ENCODE peak calls at places on chromosome 22, in eight cellular contexts. U is thyroid gland, L is tibial nerve, I is adrenal gland, Y is spleen, O is IMR-90, F is testis, T is K562. Q is an unnamed sample.

GRCh38 chr22:31089101-31090100 is 8.3 kb downstream of the SMTN start:
- DNase-seq in U (peak; percentile 61), L (no peak), I (peak; percentile 51), Y (peak; percentile 87), O (no peak), F (peak; percentile 54), T (peak; percentile 59), Q (peak; percentile 70)

GRCh38 chr22:41197808-41198585 is 7.1 kb upstream of the L3MBTL2 start:
- DNase-seq in U (peak; percentile 44), L (no peak), I (no peak), Y (no peak), O (no peak), F (peak; percentile 41), T (peak; percentile 48), Q (peak; percentile 59)

GRCh38 chr22:17873804-17874203 is 99.5 kb upstream of the BID start:
- DNase-seq in U (no peak), L (no peak), I (no peak), Y (no peak), O (no peak), F (no peak), T (no peak), Q (no peak)

GRCh38 chr22:32067613-32068012 is 24.6 kb downstream of the SLC5A1 start:
- DNase-seq in U (no peak), L (no peak), I (no peak), Y (no peak), O (no peak), F (no peak), T (no peak), Q (no peak)

GRCh38 chr22:31120642-31121041 is 2.1 kb upstream of the INPP5J start:
- DNase-seq in U (no peak), L (no peak), I (no peak), Y (peak; percentile 17), O (no peak), F (no peak), T (no peak), Q (no peak)

GRCh38 chr22:28333106-28333505 is 346.5 kb downstream of the TTC28 start:
- DNase-seq in U (no peak), L (no peak), I (no peak), Y (no peak), O (no peak), F (no peak), T (no peak), Q (no peak)

GRCh38 chr22:28051091-28051786 is 132.2 kb upstream of the PITPNB start:
- DNase-seq in U (no peak), L (no peak), I (no peak), Y (no peak), O (no peak), F (no peak), T (no peak), Q (no peak)

GRCh38 chr22:26707090-26707489 is 49.7 kb downstream of the MIAT start:
- DNase-seq in U (no peak), L (no peak), I (no peak), Y (no peak), O (no peak), F (no peak), T (no peak), Q (no peak)

GRCh38 chr22:41177626-41178424 is 27.3 kb upstream of the L3MBTL2 start:
- DNase-seq in U (peak; percentile 23), L (no peak), I (no peak), Y (no peak), O (no peak), F (no peak), T (no peak), Q (no peak)

GRCh38 chr22:30007361-30007760 is 72.9 kb upstream of the HORMAD2 start:
- DNase-seq in U (no peak), L (no peak), I (no peak), Y (no peak), O (no peak), F (no peak), T (no peak), Q (no peak)
- TF ChIP-seq POLR2A in U (no peak), L (no peak), I (no peak), Y (no peak), O (no peak), F (no peak), T (no peak), Q (no peak)

DNA sequence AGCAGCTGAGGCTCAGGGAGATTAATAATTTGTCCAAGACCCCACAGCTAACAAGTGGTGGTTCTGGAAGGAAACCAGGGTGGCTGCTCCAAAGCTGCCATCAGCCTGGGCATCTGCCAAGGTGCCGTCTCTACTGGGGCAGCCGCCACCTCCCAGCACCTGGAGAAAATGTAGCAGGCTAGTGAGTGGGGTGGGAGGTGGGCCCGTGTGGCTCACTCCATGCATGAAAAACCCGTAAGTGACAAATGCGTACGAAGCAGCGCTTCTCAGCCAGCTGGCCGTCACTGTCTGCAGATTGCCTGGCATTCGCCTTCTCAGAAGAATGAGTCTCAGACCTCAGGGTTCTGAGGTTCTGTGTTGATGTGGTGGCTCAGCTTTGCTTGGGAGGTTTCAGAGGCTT is 976.8 kb downstream of the TBC1D22A start:
- DNase-seq in U (no peak), L (no peak), I (no peak), Y (no peak), O (no peak), F (no peak), T (no peak), Q (no peak)
- TF ChIP-seq POLR2A in U (no peak), L (no peak), I (no peak), Y (no peak), O (no peak), F (no peak), T (no peak), Q (no peak)

DNA sequence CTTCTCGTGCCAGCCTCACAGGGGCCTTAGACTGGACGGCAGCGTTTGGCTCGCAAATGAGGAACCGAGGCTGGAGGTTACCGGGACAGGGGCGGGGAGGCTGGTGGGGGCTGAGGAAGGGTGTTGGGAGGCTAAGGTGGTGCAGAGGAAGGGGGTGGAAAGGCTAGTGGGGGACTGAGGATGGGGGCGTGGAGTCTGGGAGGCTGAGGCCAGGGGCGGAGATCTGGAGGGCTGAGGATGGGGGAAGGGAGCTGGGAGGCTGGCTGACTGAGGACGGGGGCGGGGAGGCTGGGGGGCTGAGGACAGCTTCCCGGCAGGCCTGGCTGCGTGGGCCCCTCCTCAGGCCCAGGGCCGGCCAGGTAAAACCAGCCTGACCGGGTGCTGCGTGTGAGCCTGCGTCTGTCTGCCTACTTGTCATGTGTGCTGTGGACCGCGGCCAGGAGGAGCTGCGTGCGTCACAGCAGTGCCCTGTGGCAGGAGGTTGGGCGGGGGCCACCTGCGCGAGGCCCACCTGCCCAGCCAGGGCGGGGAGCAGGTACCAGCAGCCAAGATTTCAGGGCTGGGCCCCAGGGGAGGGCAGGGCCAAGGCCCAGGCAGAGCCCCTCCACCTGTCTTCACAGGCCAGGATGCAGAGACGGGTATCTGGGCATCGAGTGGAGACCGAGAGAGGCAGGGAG is 9.4 kb upstream of the PIM3 start:
- DNase-seq in U (peak; percentile 100), L (no peak), I (no peak), Y (no peak), O (peak; percentile 64), F (no peak), T (no peak), Q (no peak)
- TF ChIP-seq POLR2A in U (no peak), L (no peak), I (no peak), Y (no peak), O (no peak), F (no peak), T (no peak), Q (no peak)

GRCh38 chr22:36284171-36284571 is 31.2 kb downstream of the APOL1 start:
- DNase-seq in U (no peak), L (no peak), I (no peak), Y (peak; percentile 77), O (no peak), F (no peak), T (no peak), Q (no peak)

GRCh38 chr22:36280379-36280778 is 27.4 kb downstream of the APOL1 start:
- DNase-seq in U (no peak), L (no peak), I (no peak), Y (no peak), O (peak; percentile 26), F (no peak), T (no peak), Q (no peak)

GRCh38 chr22:36285017-36285416 is 32.1 kb downstream of the APOL1 start:
- DNase-seq in U (no peak), L (no peak), I (no peak), Y (peak; percentile 63), O (no peak), F (peak; percentile 75), T (no peak), Q (no peak)

GRCh38 chr22:36281726-36282077 is 28.8 kb downstream of the APOL1 start:
- DNase-seq in U (no peak), L (no peak), I (no peak), Y (no peak), O (no peak), F (no peak), T (no peak), Q (no peak)

GRCh38 chr22:36282078-36282831 is 29.3 kb downstream of the APOL1 start:
- DNase-seq in U (no peak), L (no peak), I (no peak), Y (peak; percentile 72), O (no peak), F (peak; percentile 40), T (no peak), Q (no peak)
- TF ChIP-seq POLR2A in U (no peak), L (peak; percentile 4), I (no peak), Y (no peak), O (no peak), F (no peak), T (no peak), Q (no peak)

DNA sequence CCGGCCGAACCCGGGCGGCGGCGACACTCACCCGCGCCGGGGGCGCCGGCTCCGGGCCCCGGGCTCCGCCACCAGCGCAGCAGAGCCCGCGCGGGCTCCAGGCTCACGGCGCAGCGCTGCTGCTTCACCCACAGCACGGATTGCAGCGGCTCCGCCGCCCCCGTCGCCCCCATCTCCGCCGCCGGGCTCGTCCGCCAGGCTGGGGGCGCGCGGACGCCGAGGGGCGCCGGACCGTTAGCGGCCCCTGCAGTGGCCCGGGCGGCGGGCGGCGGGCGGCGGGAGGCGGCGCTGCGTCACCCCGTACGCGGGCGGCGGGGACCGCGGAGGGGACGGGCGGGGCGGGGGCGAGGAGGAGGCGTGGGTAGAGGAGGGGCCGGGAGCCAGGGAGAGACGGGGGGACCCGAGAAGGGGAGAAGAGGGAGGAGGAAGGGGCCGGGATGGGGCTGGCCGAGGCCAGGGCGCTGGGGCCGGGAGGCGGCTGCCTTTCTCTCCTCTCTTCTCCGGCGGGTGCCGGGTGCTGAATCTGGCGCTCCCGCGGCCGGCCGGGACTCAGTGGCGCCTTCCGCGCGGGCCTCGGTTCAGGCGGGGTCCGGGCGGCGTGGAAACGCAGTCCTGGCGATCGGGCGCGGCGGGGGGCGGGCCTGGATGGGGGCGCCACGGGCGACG is at the start of gene CERK:
- DNase-seq in U (peak; percentile 77), L (peak; percentile 41), I (peak; percentile 80), Y (peak; percentile 91), O (peak; percentile 62), F (peak; percentile 70), T (peak; percentile 59), Q (peak; percentile 32)
- TF ChIP-seq POLR2A in U (peak; percentile 23), L (peak; percentile 49), I (peak; percentile 56), Y (peak; percentile 7), O (peak; percentile 63), F (no peak), T (no peak), Q (peak; percentile 24)